ENCODE peak calls at places on chromosomes 5 and 9, in six cellular contexts. H is cerebellum, L is GM18507, W is endothelial cell, A is NCI-H1105 treated with DMSO at 0.1 percent for 48 hours, N is HTR-8/SVneo. E is an unnamed sample.

GRCh38 chr5:57538341-57538955 is 55.8 kb upstream of the ACTBL2 start:
- DNase-seq in H (no peak), L (no peak), W (no peak), A (no peak), N (no peak), E (no peak)

GRCh38 chr5:150023136-150023535 is 22.6 kb downstream of the HMGXB3 start:
- DNase-seq in H (no peak), L (no peak), W (no peak), A (no peak), N (no peak), E (no peak)

GRCh38 chr5:146199216-146199815 is 4.1 kb upstream of the RBM27 start:
- DNase-seq in H (no peak), L (no peak), W (no peak), A (no peak), N (no peak), E (no peak)

GRCh38 chr9:112065781-112066606 is 109.1 kb downstream of the SUSD1 start:
- DNase-seq in H (no peak), L (no peak), W (no peak), A (peak), N (no peak), E (no peak)

GRCh38 chr5:119036101-119036762 is 34.7 kb upstream of the DMXL1 start:
- DNase-seq in H (no peak), L (no peak), W (no peak), A (no peak), N (peak), E (no peak)

GRCh38 chr9:137547687-137548543 is 2.3 kb downstream of the PNPLA7 start:
- DNase-seq in H (no peak), L (no peak), W (no peak), A (no peak), N (no peak), E (no peak)

GRCh38 chr5:140111043-140111858 is 2.7 kb upstream of the PURA start:
- DNase-seq in H (no peak), L (no peak), W (peak), A (no peak), N (no peak), E (no peak)

GRCh38 chr9:86263876-86264275 is 4.4 kb upstream of the C9orf153 start:
- DNase-seq in H (no peak), L (no peak), W (no peak), A (no peak), N (no peak), E (no peak)

GRCh38 chr5:33229216-33229615 is 211.5 kb upstream of the TARS1 start:
- DNase-seq in H (no peak), L (no peak), W (no peak), A (no peak), N (no peak), E (no peak)

GRCh38 chr5:165881259-165881658 is 2375.8 kb downstream of the MAT2B start:
- DNase-seq in H (no peak), L (no peak), W (peak), A (no peak), N (no peak), E (no peak)